ENCODE peak calls at places on chromosomes 13 and 19, in five cellular contexts. One of them, this sample, is unnamed.
A peak's percentile ranks its signal among the peaks of the same experiment; 100 is the strongest.

GRCh38 chr13:94318418-94318817 is 161.1 kb downstream of the DCT start:
- DNase-seq in GM23248: peak; percentile 30
- DNase-seq in hepatocyte: no peak
- DNase-seq in left ventricle myocardium inferior: no peak
- DNase-seq in tibial nerve: no peak
- DNase-seq in this sample: no peak

GRCh38 chr13:33204130-33204927 is 81.2 kb downstream of the STARD13 start:
- DNase-seq in GM23248: peak; percentile 94
- DNase-seq in left ventricle myocardium inferior: peak; percentile 73
- DNase-seq in tibial nerve: peak; percentile 73
- DNase-seq in hepatocyte: peak; percentile 70
- DNase-seq in this sample: peak; percentile 85

GRCh38 chr19:12706332-12706718 is 9.9 kb upstream of the FBXW9 start:
- DNase-seq in GM23248: no peak
- DNase-seq in left ventricle myocardium inferior: no peak
- DNase-seq in hepatocyte: no peak
- DNase-seq in tibial nerve: no peak
- DNase-seq in this sample: no peak

GRCh38 chr13:80817979-80818378 is 477.1 kb upstream of the SPRY2 start:
- DNase-seq in hepatocyte: no peak
- DNase-seq in tibial nerve: no peak
- DNase-seq in left ventricle myocardium inferior: no peak
- DNase-seq in GM23248: no peak
- DNase-seq in this sample: no peak

GRCh38 chr13:84655677-84656076 is 773.4 kb upstream of the SLITRK1 start:
- DNase-seq in hepatocyte: no peak
- DNase-seq in GM23248: peak; percentile 53
- DNase-seq in tibial nerve: no peak
- DNase-seq in left ventricle myocardium inferior: no peak
- DNase-seq in this sample: no peak

GRCh38 chr13:42066542-42066941 is 18.1 kb downstream of the DGKH start:
- DNase-seq in tibial nerve: no peak
- DNase-seq in GM23248: peak; percentile 90
- DNase-seq in left ventricle myocardium inferior: no peak
- DNase-seq in hepatocyte: no peak
- DNase-seq in this sample: no peak

GRCh38 chr13:105634059-105634458 is 901.4 kb downstream of the EFNB2 start:
- DNase-seq in GM23248: no peak
- DNase-seq in tibial nerve: no peak
- DNase-seq in left ventricle myocardium inferior: no peak
- DNase-seq in hepatocyte: no peak
- DNase-seq in this sample: no peak

GRCh38 chr19:52270266-52270885 is 989 bp downstream of the ZNF766 start:
- DNase-seq in left ventricle myocardium inferior: no peak
- DNase-seq in tibial nerve: no peak
- DNase-seq in hepatocyte: peak; percentile 37
- DNase-seq in GM23248: peak; percentile 64
- DNase-seq in this sample: no peak

GRCh38 chr19:38917921-38918491 is 6.0 kb upstream of the CCER2 start:
- DNase-seq in hepatocyte: peak; percentile 43
- DNase-seq in tibial nerve: no peak
- DNase-seq in GM23248: peak; percentile 30
- DNase-seq in left ventricle myocardium inferior: no peak
- DNase-seq in this sample: no peak

GRCh38 chr19:38918526-38918925 is 6.5 kb upstream of the CCER2 start:
- DNase-seq in tibial nerve: no peak
- DNase-seq in hepatocyte: no peak
- DNase-seq in GM23248: no peak
- DNase-seq in left ventricle myocardium inferior: no peak
- DNase-seq in this sample: no peak

GRCh38 chr19:38921420-38922274 is 8.9 kb downstream of the SARS2 start:
- DNase-seq in tibial nerve: no peak
- DNase-seq in GM23248: no peak
- DNase-seq in hepatocyte: no peak
- DNase-seq in left ventricle myocardium inferior: no peak
- DNase-seq in this sample: peak; percentile 37

GRCh38 chr19:38920529-38921419 is 8.8 kb upstream of the CCER2 start:
- DNase-seq in tibial nerve: no peak
- DNase-seq in left ventricle myocardium inferior: no peak
- DNase-seq in GM23248: no peak
- DNase-seq in hepatocyte: no peak
- DNase-seq in this sample: no peak

GRCh38 chr19:38919837-38920528 is 8.0 kb upstream of the CCER2 start:
- DNase-seq in GM23248: no peak
- DNase-seq in tibial nerve: no peak
- DNase-seq in left ventricle myocardium inferior: no peak
- DNase-seq in hepatocyte: no peak
- DNase-seq in this sample: peak; percentile 47
- H3K27me3 ChIP-seq in GM23248: no peaks in the 10 kb centered on the region
- H3K27me3 ChIP-seq in tibial nerve: no peaks in the 10 kb centered on the region
- H3K27me3 ChIP-seq in left ventricle myocardium inferior: no peaks in the 10 kb centered on the region
- H3K27me3 ChIP-seq in hepatocyte: no peaks in the 10 kb centered on the region
- H3K27me3 ChIP-seq in this sample: no peaks in the 10 kb centered on the region

GRCh38 chr19:5803752-5804515 is 933 bp upstream of the NRTN start:
- DNase-seq in left ventricle myocardium inferior: peak; percentile 83
- DNase-seq in hepatocyte: peak; percentile 98
- DNase-seq in GM23248: peak; percentile 89
- DNase-seq in tibial nerve: peak; percentile 63
- DNase-seq in this sample: peak; percentile 89

GRCh38 chr19:5799247-5800241 is 5.3 kb upstream of the NRTN start:
- DNase-seq in hepatocyte: peak; percentile 18
- DNase-seq in GM23248: no peak
- DNase-seq in tibial nerve: no peak
- DNase-seq in left ventricle myocardium inferior: peak; percentile 45
- DNase-seq in this sample: peak; percentile 81

GRCh38 chr19:5803441-5803751 is 1.5 kb upstream of the NRTN start:
- DNase-seq in hepatocyte: no peak
- DNase-seq in tibial nerve: no peak
- DNase-seq in left ventricle myocardium inferior: no peak
- DNase-seq in GM23248: no peak
- DNase-seq in this sample: no peak

GRCh38 chr19:5800361-5801270 is 4.3 kb upstream of the NRTN start:
- DNase-seq in tibial nerve: no peak
- DNase-seq in left ventricle myocardium inferior: no peak
- DNase-seq in GM23248: no peak
- DNase-seq in hepatocyte: peak; percentile 5
- DNase-seq in this sample: peak; percentile 68

GRCh38 chr19:5801796-5802616 is 2.9 kb upstream of the NRTN start:
- DNase-seq in GM23248: peak; percentile 62
- DNase-seq in hepatocyte: peak; percentile 80
- DNase-seq in tibial nerve: no peak
- DNase-seq in left ventricle myocardium inferior: no peak
- DNase-seq in this sample: peak; percentile 62
- H3K27me3 ChIP-seq in GM23248: peaks cover 15% of the 10 kb centered on the region
- H3K27me3 ChIP-seq in hepatocyte: no peaks in the 10 kb centered on the region
- H3K27me3 ChIP-seq in tibial nerve: peaks cover 78% of the 10 kb centered on the region
- H3K27me3 ChIP-seq in left ventricle myocardium inferior: peaks cover 78% of the 10 kb centered on the region
- H3K27me3 ChIP-seq in this sample: no peaks in the 10 kb centered on the region

GRCh38 chr13:87678353-87678752 is 7.2 kb downstream of the SLITRK5 start:
- DNase-seq in GM23248: no peak
- DNase-seq in hepatocyte: no peak
- DNase-seq in left ventricle myocardium inferior: no peak
- DNase-seq in tibial nerve: no peak
- DNase-seq in this sample: no peak

GRCh38 chr13:87675851-87676250 is 4.7 kb downstream of the SLITRK5 start:
- DNase-seq in hepatocyte: no peak
- DNase-seq in left ventricle myocardium inferior: no peak
- DNase-seq in GM23248: no peak
- DNase-seq in tibial nerve: no peak
- DNase-seq in this sample: no peak

GRCh38 chr13:87677334-87678234 is 6.4 kb downstream of the SLITRK5 start:
- DNase-seq in hepatocyte: peak; percentile 31
- DNase-seq in tibial nerve: no peak
- DNase-seq in left ventricle myocardium inferior: no peak
- DNase-seq in GM23248: peak; percentile 8
- DNase-seq in this sample: peak; percentile 53

GRCh38 chr13:87676254-87677042 is 5.3 kb downstream of the SLITRK5 start:
- DNase-seq in GM23248: no peak
- DNase-seq in left ventricle myocardium inferior: no peak
- DNase-seq in tibial nerve: no peak
- DNase-seq in hepatocyte: no peak
- DNase-seq in this sample: no peak

GRCh38 chr13:87677043-87677333 is 5.8 kb downstream of the SLITRK5 start:
- DNase-seq in hepatocyte: peak; percentile 23
- DNase-seq in tibial nerve: no peak
- DNase-seq in GM23248: no peak
- DNase-seq in left ventricle myocardium inferior: no peak
- DNase-seq in this sample: no peak
- H3K27me3 ChIP-seq in hepatocyte: peaks cover 76% of the 10 kb centered on the region
- H3K27me3 ChIP-seq in tibial nerve: peaks cover 47% of the 10 kb centered on the region
- H3K27me3 ChIP-seq in GM23248: peaks cover 48% of the 10 kb centered on the region
- H3K27me3 ChIP-seq in left ventricle myocardium inferior: peaks cover 73% of the 10 kb centered on the region
- H3K27me3 ChIP-seq in this sample: no peaks in the 10 kb centered on the region

GRCh38 chr19:11239377-11240000 is at the start of gene ANGPTL8:
- DNase-seq in hepatocyte: no peak
- DNase-seq in tibial nerve: no peak
- DNase-seq in left ventricle myocardium inferior: no peak
- DNase-seq in GM23248: no peak
- DNase-seq in this sample: no peak

GRCh38 chr19:11238781-11239376 is 540 bp upstream of the ANGPTL8 start:
- DNase-seq in tibial nerve: no peak
- DNase-seq in GM23248: no peak
- DNase-seq in hepatocyte: no peak
- DNase-seq in left ventricle myocardium inferior: no peak
- DNase-seq in this sample: no peak

GRCh38 chr19:11237321-11237720 is 2.1 kb upstream of the ANGPTL8 start:
- DNase-seq in tibial nerve: no peak
- DNase-seq in left ventricle myocardium inferior: no peak
- DNase-seq in GM23248: no peak
- DNase-seq in hepatocyte: no peak
- DNase-seq in this sample: no peak

GRCh38 chr19:11236324-11237301 is 2.8 kb upstream of the ANGPTL8 start:
- DNase-seq in GM23248: no peak
- DNase-seq in tibial nerve: no peak
- DNase-seq in hepatocyte: no peak
- DNase-seq in left ventricle myocardium inferior: no peak
- DNase-seq in this sample: peak; percentile 29

DNA sequence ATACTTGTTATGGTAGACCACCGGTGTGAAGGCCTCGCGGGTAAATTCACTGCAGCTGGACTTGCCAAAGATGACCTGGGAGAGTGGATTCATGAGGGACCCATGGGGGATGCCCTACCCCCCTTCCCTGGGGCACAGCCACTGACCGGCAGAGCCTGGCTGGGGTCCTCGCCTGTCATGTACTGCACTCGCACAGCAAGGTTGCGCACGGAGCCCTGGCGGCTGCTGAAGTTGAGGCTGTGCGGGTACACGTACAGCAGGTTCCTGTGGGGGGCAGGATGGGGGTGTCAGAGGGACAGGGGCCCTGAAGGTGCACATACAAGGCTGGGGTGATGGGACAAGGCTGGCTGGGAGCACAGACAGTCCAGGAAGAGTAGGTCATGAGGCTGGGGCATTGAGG is 1.4 kb upstream of the ANGPTL8 start:
- DNase-seq in left ventricle myocardium inferior: no peak
- DNase-seq in hepatocyte: no peak
- DNase-seq in tibial nerve: no peak
- DNase-seq in GM23248: no peak
- DNase-seq in this sample: peak; percentile 38
- H3K27me3 ChIP-seq in left ventricle myocardium inferior: no peaks in the 10 kb centered on the region
- H3K27me3 ChIP-seq in hepatocyte: no peaks in the 10 kb centered on the region
- H3K27me3 ChIP-seq in tibial nerve: no peaks in the 10 kb centered on the region
- H3K27me3 ChIP-seq in GM23248: no peaks in the 10 kb centered on the region
- H3K27me3 ChIP-seq in this sample: no peaks in the 10 kb centered on the region

GRCh38 chr13:109101550-109102144 is 472.2 kb downstream of the MYO16 start:
- DNase-seq in hepatocyte: no peak
- DNase-seq in GM23248: peak; percentile 8
- DNase-seq in tibial nerve: no peak
- DNase-seq in left ventricle myocardium inferior: no peak
- DNase-seq in this sample: no peak
- H3K27me3 ChIP-seq in hepatocyte: peaks cover 8% of the 10 kb centered on the region
- H3K27me3 ChIP-seq in GM23248: peaks cover 31% of the 10 kb centered on the region
- H3K27me3 ChIP-seq in tibial nerve: no peaks in the 10 kb centered on the region
- H3K27me3 ChIP-seq in left ventricle myocardium inferior: peaks cover 16% of the 10 kb centered on the region
- H3K27me3 ChIP-seq in this sample: no peaks in the 10 kb centered on the region

GRCh38 chr19:50550594-50550966 is 17.7 kb downstream of the LRRC4B start:
- DNase-seq in GM23248: no peak
- DNase-seq in tibial nerve: no peak
- DNase-seq in hepatocyte: no peak
- DNase-seq in left ventricle myocardium inferior: no peak
- DNase-seq in this sample: no peak
- H3K27me3 ChIP-seq in GM23248: peaks cover 6% of the 10 kb centered on the region
- H3K27me3 ChIP-seq in tibial nerve: peaks cover 75% of the 10 kb centered on the region
- H3K27me3 ChIP-seq in hepatocyte: peaks cover 29% of the 10 kb centered on the region
- H3K27me3 ChIP-seq in left ventricle myocardium inferior: peaks cover 94% of the 10 kb centered on the region
- H3K27me3 ChIP-seq in this sample: no peaks in the 10 kb centered on the region